ENCODE peak calls at places on chromosomes 3 and 15, in four cellular contexts. One of them, this sample, is unnamed. For H3K36me3, the result is how much of the 10 kb centered on the place peaks cover.

GRCh38 chr3:64291345-64291744 is 66.1 kb upstream of the PRICKLE2 start:
- DNase-seq in CD8-positive, alpha-beta T cell: no peak
- DNase-seq in IMR-90: peak
- DNase-seq in Peyer's patch: no peak
- DNase-seq in this sample: no peak

GRCh38 chr15:25850154-25851111 is 12.7 kb downstream of the ATP10A start:
- DNase-seq in CD8-positive, alpha-beta T cell: no peak
- DNase-seq in IMR-90: peak
- DNase-seq in Peyer's patch: peak
- DNase-seq in this sample: peak

GRCh38 chr15:22979069-22979698 is 984 bp downstream of the CYFIP1 start:
- DNase-seq in CD8-positive, alpha-beta T cell: no peak
- DNase-seq in IMR-90: peak
- DNase-seq in Peyer's patch: peak
- DNase-seq in this sample: peak

GRCh38 chr15:95972812-95973211 is 357.7 kb upstream of the NR2F2 start:
- DNase-seq in CD8-positive, alpha-beta T cell: no peak
- DNase-seq in IMR-90: no peak
- DNase-seq in Peyer's patch: no peak
- DNase-seq in this sample: no peak

GRCh38 chr3:19749448-19750017 is 184.5 kb downstream of the EFHB start:
- DNase-seq in CD8-positive, alpha-beta T cell: no peak
- DNase-seq in IMR-90: no peak
- DNase-seq in Peyer's patch: no peak
- DNase-seq in this sample: no peak

GRCh38 chr15:85035980-85036379 is 54.3 kb downstream of the PDE8A start:
- DNase-seq in CD8-positive, alpha-beta T cell: no peak
- DNase-seq in IMR-90: no peak
- DNase-seq in Peyer's patch: no peak
- DNase-seq in this sample: no peak

GRCh38 chr15:72340366-72340765 is 20.4 kb upstream of the CELF6 start:
- DNase-seq in CD8-positive, alpha-beta T cell: no peak
- DNase-seq in IMR-90: peak
- DNase-seq in Peyer's patch: no peak
- DNase-seq in this sample: no peak

GRCh38 chr3:168512802-168513201 is 417.1 kb upstream of the GOLIM4 start:
- DNase-seq in CD8-positive, alpha-beta T cell: no peak
- DNase-seq in IMR-90: no peak
- DNase-seq in Peyer's patch: no peak
- DNase-seq in this sample: no peak

GRCh38 chr3:152190636-152191183 is 78.0 kb upstream of the MBNL1 start:
- DNase-seq in CD8-positive, alpha-beta T cell: no peak
- DNase-seq in IMR-90: no peak
- DNase-seq in Peyer's patch: no peak
- DNase-seq in this sample: no peak

GRCh38 chr15:93861956-93862741 is 369.2 kb upstream of the MCTP2 start:
- DNase-seq in CD8-positive, alpha-beta T cell: no peak
- DNase-seq in IMR-90: no peak
- DNase-seq in Peyer's patch: peak
- DNase-seq in this sample: no peak

GRCh38 chr3:138188013-138188352 is 882 bp downstream of the ARMC8 start:
- DNase-seq in CD8-positive, alpha-beta T cell: no peak
- DNase-seq in IMR-90: peak
- DNase-seq in Peyer's patch: no peak
- DNase-seq in this sample: no peak

GRCh38 chr15:73686781-73687256 is 2.6 kb downstream of the CD276 start:
- DNase-seq in CD8-positive, alpha-beta T cell: no peak
- DNase-seq in IMR-90: peak
- DNase-seq in Peyer's patch: peak
- DNase-seq in this sample: no peak

GRCh38 chr3:157151627-157152026 is 8.3 kb downstream of the CCNL1 start:
- DNase-seq in CD8-positive, alpha-beta T cell: no peak
- DNase-seq in IMR-90: no peak
- DNase-seq in Peyer's patch: no peak
- DNase-seq in this sample: no peak

GRCh38 chr3:111723293-111723963 is 128.3 kb upstream of the ZBED2 start:
- DNase-seq in CD8-positive, alpha-beta T cell: no peak
- DNase-seq in IMR-90: peak
- DNase-seq in Peyer's patch: no peak
- DNase-seq in this sample: no peak

GRCh38 chr3:16350041-16350952 is 85.3 kb downstream of the OXNAD1 start:
- DNase-seq in CD8-positive, alpha-beta T cell: no peak
- DNase-seq in IMR-90: peak
- DNase-seq in Peyer's patch: no peak
- DNase-seq in this sample: no peak

GRCh38 chr3:29695201-29695904 is 414.5 kb downstream of the RBMS3 start:
- DNase-seq in CD8-positive, alpha-beta T cell: no peak
- DNase-seq in IMR-90: peak
- DNase-seq in Peyer's patch: no peak
- DNase-seq in this sample: no peak

GRCh38 chr3:172380632-172381031 is 67.6 kb downstream of the GHSR start:
- DNase-seq in CD8-positive, alpha-beta T cell: no peak
- DNase-seq in IMR-90: no peak
- DNase-seq in Peyer's patch: no peak
- DNase-seq in this sample: no peak

GRCh38 chr3:25426408-25426807 is 1.7 kb upstream of the RARB start:
- DNase-seq in CD8-positive, alpha-beta T cell: no peak
- DNase-seq in IMR-90: no peak
- DNase-seq in Peyer's patch: no peak
- DNase-seq in this sample: no peak

GRCh38 chr15:46304320-46304719 is 669.5 kb downstream of the SQOR start:
- DNase-seq in CD8-positive, alpha-beta T cell: no peak
- DNase-seq in IMR-90: no peak
- DNase-seq in Peyer's patch: no peak
- DNase-seq in this sample: no peak
- TF ChIP-seq CTCF in CD8-positive, alpha-beta T cell: no peak
- TF ChIP-seq CTCF in IMR-90: peak
- TF ChIP-seq CTCF in Peyer's patch: no peak
- TF ChIP-seq CTCF in this sample: peak

GRCh38 chr3:171149717-171150116 is 123.2 kb upstream of the SLC2A2 start:
- DNase-seq in CD8-positive, alpha-beta T cell: no peak
- DNase-seq in IMR-90: no peak
- DNase-seq in Peyer's patch: no peak
- DNase-seq in this sample: no peak
- H3K4me3 ChIP-seq in CD8-positive, alpha-beta T cell: no peak
- H3K4me3 ChIP-seq in IMR-90: no peak
- H3K4me3 ChIP-seq in Peyer's patch: no peak
- H3K4me3 ChIP-seq in this sample: no peak

GRCh38 chr3:142319094-142319493 is 93.7 kb upstream of the GK5 start:
- DNase-seq in CD8-positive, alpha-beta T cell: no peak
- DNase-seq in IMR-90: peak
- DNase-seq in Peyer's patch: no peak
- DNase-seq in this sample: no peak
- H3K36me3 ChIP-seq in CD8-positive, alpha-beta T cell: under half
- H3K36me3 ChIP-seq in IMR-90: under half
- H3K36me3 ChIP-seq in Peyer's patch: under half
- H3K36me3 ChIP-seq in this sample: under half

DNA sequence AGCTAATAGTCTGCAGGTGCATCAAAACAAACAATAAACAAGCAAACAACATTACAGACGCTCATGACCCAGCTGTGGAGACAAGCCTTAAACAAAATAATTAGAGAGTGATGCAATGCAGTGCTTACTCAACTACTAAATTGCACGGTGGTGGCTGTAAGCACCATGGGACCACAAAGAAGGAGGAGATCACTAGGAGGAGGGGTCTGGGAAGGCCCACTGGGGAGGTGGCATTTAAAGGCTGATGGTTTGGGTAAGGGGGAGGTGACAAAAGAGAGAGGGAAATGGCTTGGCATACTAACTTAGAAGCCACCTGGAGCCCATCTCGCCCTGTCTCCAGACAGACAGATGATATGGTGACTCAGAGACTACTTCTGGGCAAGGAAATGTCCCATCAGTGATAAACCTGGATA is 516.7 kb downstream of the FOXP1 start:
- DNase-seq in CD8-positive, alpha-beta T cell: no peak
- DNase-seq in IMR-90: peak
- DNase-seq in Peyer's patch: no peak
- DNase-seq in this sample: no peak
- TF ChIP-seq CTCF in CD8-positive, alpha-beta T cell: no peak
- TF ChIP-seq CTCF in IMR-90: no peak
- TF ChIP-seq CTCF in Peyer's patch: no peak
- TF ChIP-seq CTCF in this sample: no peak

GRCh38 chr3:32820430-32820829 is 2.6 kb downstream of the TRIM71 start:
- DNase-seq in CD8-positive, alpha-beta T cell: no peak
- DNase-seq in IMR-90: no peak
- DNase-seq in Peyer's patch: no peak
- DNase-seq in this sample: no peak
- H3K4me3 ChIP-seq in CD8-positive, alpha-beta T cell: no peak
- H3K4me3 ChIP-seq in IMR-90: no peak
- H3K4me3 ChIP-seq in Peyer's patch: no peak
- H3K4me3 ChIP-seq in this sample: no peak

DNA sequence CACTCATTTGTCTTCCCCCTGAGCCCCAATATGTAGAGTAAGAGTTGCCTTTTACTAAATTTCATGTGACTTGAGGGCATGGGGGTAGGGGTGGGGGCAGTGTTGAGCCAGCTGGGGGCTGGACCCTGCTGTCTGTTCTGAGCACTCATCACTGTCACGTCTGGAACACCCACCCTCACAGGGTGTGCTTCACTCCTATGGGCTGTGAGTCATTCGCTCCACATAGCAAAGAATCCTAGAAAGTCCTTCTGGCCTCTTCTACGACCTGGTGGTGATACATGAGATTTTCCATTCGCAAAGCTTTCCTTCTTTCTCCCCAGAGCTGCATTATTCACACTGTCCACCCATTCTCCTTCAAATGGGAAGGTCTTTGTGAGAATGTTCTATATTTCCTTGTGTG is 43.6 kb upstream of the MGLL start:
- DNase-seq in CD8-positive, alpha-beta T cell: no peak
- DNase-seq in IMR-90: peak
- DNase-seq in Peyer's patch: no peak
- DNase-seq in this sample: no peak
- H3K36me3 ChIP-seq in CD8-positive, alpha-beta T cell: under half
- H3K36me3 ChIP-seq in IMR-90: under half
- H3K36me3 ChIP-seq in Peyer's patch: under half
- H3K36me3 ChIP-seq in this sample: under half